ENCODE peak calls at places on chromosomes 1 and 21, in six cellular contexts. R is upper lobe of right lung, K is PC-9, O is cardiac muscle cell, P is neural crest cell, E is GM23338. A is an unnamed sample.

GRCh38 chr21:37866027-37866426 is 50.2 kb downstream of the KCNJ6 start:
- DNase-seq in R (no peak), K (no peak), O (no peak), P (no peak), E (no peak), A (no peak)

GRCh38 chr1:84298688-84299535 is 2.6 kb upstream of the SAMD13 start:
- DNase-seq in R (peak), K (no peak), O (peak), P (peak), E (peak), A (peak)

GRCh38 chr1:173295995-173296394 is 88.9 kb upstream of the TNFSF4 start:
- DNase-seq in R (no peak), K (no peak), O (no peak), P (no peak), E (no peak), A (no peak)

GRCh38 chr1:7967651-7968050 is 6.1 kb downstream of the PARK7 start:
- DNase-seq in R (no peak), K (no peak), O (no peak), P (no peak), E (no peak), A (no peak)

GRCh38 chr1:116986531-116987255 is 14.9 kb upstream of the CD101 start:
- DNase-seq in R (no peak), K (no peak), O (no peak), P (no peak), E (peak), A (no peak)

GRCh38 chr1:203692565-203693470 is 66.2 kb downstream of the ATP2B4 start:
- DNase-seq in R (peak), K (peak), O (peak), P (no peak), E (no peak), A (no peak)

GRCh38 chr1:193971595-193971994 is 785.2 kb upstream of the B3GALT2 start:
- DNase-seq in R (no peak), K (peak), O (no peak), P (no peak), E (no peak), A (no peak)

GRCh38 chr1:206469411-206469932 is 804 bp upstream of the IKBKE start:
- DNase-seq in R (no peak), K (peak), O (no peak), P (no peak), E (peak), A (no peak)

GRCh38 chr1:203229471-203230178 is at the start of gene CHIT1:
- DNase-seq in R (no peak), K (no peak), O (no peak), P (no peak), E (no peak), A (peak)

GRCh38 chr1:208251015-208251414 is 6.8 kb upstream of the PLXNA2 start:
- DNase-seq in R (no peak), K (no peak), O (peak), P (no peak), E (no peak), A (no peak)

GRCh38 chr1:25732821-25733220 is 67.2 kb upstream of the SELENON start:
- DNase-seq in R (peak), K (no peak), O (no peak), P (no peak), E (no peak), A (no peak)

GRCh38 chr1:193275773-193276172 is 89.4 kb upstream of the B3GALT2 start:
- DNase-seq in R (no peak), K (no peak), O (no peak), P (no peak), E (peak), A (no peak)

GRCh38 chr1:9774744-9775679 is 48.8 kb downstream of the CLSTN1 start:
- DNase-seq in R (no peak), K (no peak), O (no peak), P (no peak), E (no peak), A (no peak)

GRCh38 chr21:35484032-35484431 is 434.9 kb upstream of the RUNX1 start:
- DNase-seq in R (no peak), K (no peak), O (no peak), P (no peak), E (no peak), A (no peak)

GRCh38 chr1:175162955-175163354 is 29.6 kb downstream of the KIAA0040 start:
- DNase-seq in R (no peak), K (no peak), O (no peak), P (no peak), E (no peak), A (no peak)

GRCh38 chr1:45317163-45317562 is 9.5 kb upstream of the HPDL start:
- DNase-seq in R (no peak), K (no peak), O (no peak), P (no peak), E (no peak), A (no peak)

GRCh38 chr1:200893411-200893901 is 1.2 kb upstream of the INAVA start:
- DNase-seq in R (no peak), K (peak), O (no peak), P (no peak), E (peak), A (no peak)
- TF ChIP-seq CTCF in R (no peak), K (no peak), O (no peak), P (no peak), E (no peak), A (no peak)

GRCh38 chr1:32240140-32240951 is 6.7 kb upstream of the FAM167B start:
- DNase-seq in R (peak), K (peak), O (peak), P (peak), E (peak), A (no peak)
- TF ChIP-seq CTCF in R (peak), K (no peak), O (peak), P (peak), E (no peak), A (no peak)

GRCh38 chr1:156123356-156124196 is 9.1 kb downstream of the LMNA start:
- DNase-seq in R (peak), K (peak), O (peak), P (peak), E (peak), A (no peak)
- TF ChIP-seq CTCF in R (peak), K (peak), O (peak), P (peak), E (peak), A (no peak)

DNA sequence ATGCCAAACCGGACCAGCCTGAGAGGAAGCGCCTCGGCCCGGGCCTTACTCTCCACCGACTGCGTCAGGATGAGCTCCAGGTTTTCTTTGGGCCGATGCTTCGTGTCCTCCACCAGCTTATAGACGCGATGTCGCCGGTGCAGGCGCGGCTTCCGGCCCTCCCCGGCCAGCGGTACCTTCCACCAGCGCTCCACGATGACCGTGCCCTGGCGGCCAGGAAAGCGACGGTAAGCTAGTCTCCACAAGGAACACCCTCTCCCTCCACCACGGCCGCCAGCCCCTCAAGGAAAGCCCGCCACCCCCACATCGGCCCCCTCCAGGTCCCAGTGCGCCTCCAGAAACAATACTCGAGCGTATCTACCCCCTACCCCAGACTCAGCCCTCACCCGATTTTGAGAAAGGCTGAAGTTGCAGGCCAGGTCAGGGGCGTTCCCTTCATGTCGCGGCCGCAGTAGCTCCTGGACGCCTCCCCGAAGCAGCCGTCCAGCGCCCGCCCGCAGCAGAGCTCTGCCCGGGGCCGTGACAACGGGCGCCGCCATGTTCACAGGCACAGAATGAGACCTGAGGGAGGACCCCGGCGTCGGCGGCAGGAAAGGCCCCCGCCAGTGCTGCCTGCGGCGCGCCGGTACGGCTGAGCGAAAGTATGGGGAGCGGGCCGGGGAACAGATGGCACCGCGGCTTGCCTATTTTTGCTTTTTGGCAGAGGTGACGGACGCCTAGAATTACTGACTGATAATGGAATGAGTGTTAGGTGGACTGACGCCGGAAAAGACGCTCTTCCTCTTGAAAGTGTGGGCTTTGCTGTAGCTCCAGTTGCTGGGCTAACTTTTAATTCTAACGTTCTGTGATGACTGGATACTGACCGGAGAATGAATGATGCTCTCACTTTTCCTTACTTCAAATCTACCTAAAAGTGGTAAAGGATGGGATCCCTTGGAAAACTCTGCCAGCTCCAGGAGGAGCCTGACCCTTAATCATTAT is at the start of gene MRPL9:
- DNase-seq in R (peak), K (peak), O (peak), P (peak), E (peak), A (peak)
- TF ChIP-seq CTCF in R (no peak), K (no peak), O (no peak), P (peak), E (no peak), A (no peak)

GRCh38 chr21:46182548-46183336 is 1.5 kb downstream of the SPATC1L start:
- DNase-seq in R (no peak), K (no peak), O (no peak), P (no peak), E (peak), A (no peak)
- TF ChIP-seq CTCF in R (no peak), K (no peak), O (no peak), P (no peak), E (no peak), A (no peak)

GRCh38 chr1:70196333-70196732 is 9.0 kb downstream of the LRRC40 start:
- DNase-seq in R (no peak), K (no peak), O (no peak), P (no peak), E (no peak), A (no peak)

GRCh38 chr1:70202173-70202758 is 3.1 kb downstream of the LRRC40 start:
- DNase-seq in R (no peak), K (no peak), O (no peak), P (no peak), E (no peak), A (no peak)

GRCh38 chr1:70204139-70204538 is 1.2 kb downstream of the LRRC40 start:
- DNase-seq in R (no peak), K (no peak), O (no peak), P (no peak), E (no peak), A (no peak)

GRCh38 chr1:70204578-70204977 is 801 bp downstream of the LRRC40 start:
- DNase-seq in R (no peak), K (no peak), O (no peak), P (no peak), E (no peak), A (no peak)

GRCh38 chr1:70200065-70200464 is 5.3 kb downstream of the LRRC40 start:
- DNase-seq in R (no peak), K (no peak), O (no peak), P (no peak), E (no peak), A (no peak)
- TF ChIP-seq CTCF in R (no peak), K (no peak), O (no peak), P (no peak), E (no peak), A (no peak)

DNA sequence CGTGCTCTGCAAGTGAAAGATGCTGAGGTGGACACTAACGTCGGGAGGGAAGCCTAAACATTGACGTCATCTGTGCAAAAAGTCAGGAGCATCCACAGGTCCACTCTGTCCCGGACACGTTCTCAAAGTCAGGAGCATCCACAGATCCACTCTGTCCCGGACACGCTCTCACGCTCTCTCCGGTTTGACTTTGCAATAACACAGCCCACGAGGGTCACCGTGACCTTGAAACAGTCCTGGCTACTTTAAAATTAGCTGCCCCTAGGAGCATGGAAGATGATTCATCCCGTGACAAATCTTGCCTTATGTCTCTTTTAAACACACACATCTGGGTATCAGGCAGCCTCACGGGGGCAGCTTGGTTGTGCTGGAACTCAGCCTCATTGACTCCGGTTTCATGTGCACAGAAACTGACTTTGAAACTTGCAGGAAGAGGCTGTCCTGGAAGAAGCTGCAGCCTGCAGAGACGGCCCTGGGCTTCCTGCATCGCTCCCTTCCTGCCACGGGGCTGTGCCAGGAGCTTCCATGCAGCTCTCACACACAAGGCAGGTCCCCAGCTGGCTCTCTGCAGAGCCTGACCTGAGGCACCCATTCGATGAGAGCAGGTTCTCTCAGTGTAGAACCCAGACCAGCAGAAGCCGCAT is 18.1 kb upstream of the COL18A1 start:
- DNase-seq in R (peak), K (no peak), O (no peak), P (no peak), E (no peak), A (no peak)
- TF ChIP-seq CTCF in R (no peak), K (no peak), O (peak), P (no peak), E (no peak), A (no peak)

A was measured in GM13976.